ENCODE peak calls at places on chromosomes 3 and 15, in six cellular contexts. E is A549, S is endothelial cell of umbilical vein, B is HepG2, I is K562, W is GM12878. O is an unnamed sample.

GRCh38 chr3:127673191-127674098 is 693 bp downstream of the ABTB1 start:
- DNase-seq in E (peak), S (peak), B (no peak), I (peak), W (no peak), O (no peak)

GRCh38 chr15:33013827-33014445 is 180.6 kb downstream of the FMN1 start:
- DNase-seq in E (peak), S (peak), B (no peak), I (no peak), W (no peak), O (peak)

GRCh38 chr3:189557824-189558223 is 73.4 kb upstream of the TP63 start:
- DNase-seq in E (no peak), S (no peak), B (no peak), I (no peak), W (no peak), O (no peak)

GRCh38 chr15:60829416-60829815 is 350.5 kb upstream of the ICE2 start:
- DNase-seq in E (no peak), S (no peak), B (no peak), I (no peak), W (no peak), O (no peak)

GRCh38 chr15:68818671-68819450 is 1.8 kb downstream of the ANP32A start:
- DNase-seq in E (peak), S (peak), B (peak), I (peak), W (no peak), O (peak)

GRCh38 chr3:20041197-20041780 is 1.0 kb downstream of the KAT2B start:
- DNase-seq in E (peak), S (peak), B (peak), I (peak), W (no peak), O (peak)

GRCh38 chr3:126781889-126782491 is 78.0 kb downstream of the CHCHD6 start:
- DNase-seq in E (no peak), S (no peak), B (no peak), I (no peak), W (no peak), O (no peak)

GRCh38 chr15:68158046-68158628 is 47.0 kb downstream of the CALML4 start:
- DNase-seq in E (no peak), S (no peak), B (peak), I (no peak), W (no peak), O (no peak)

GRCh38 chr15:98785796-98786581 is 137.7 kb downstream of the IGF1R start:
- DNase-seq in E (peak), S (no peak), B (peak), I (no peak), W (peak), O (no peak)

GRCh38 chr3:115341208-115341607 is 194.1 kb upstream of the ZBTB20 start:
- DNase-seq in E (peak), S (peak), B (no peak), I (no peak), W (no peak), O (peak)

GRCh38 chr3:120558784-120559227 is 37.3 kb upstream of the NDUFB4 start:
- DNase-seq in E (peak), S (peak), B (peak), I (peak), W (peak), O (peak)
- TF ChIP-seq POLR2A in E (no peak), S (no peak), B (no peak), I (no peak), W (no peak), O (no peak)

GRCh38 chr15:29021901-29022300 is 136.1 kb downstream of the APBA2 start:
- DNase-seq in E (no peak), S (no peak), B (no peak), I (no peak), W (no peak), O (no peak)

GRCh38 chr15:29018983-29019875 is 133.5 kb downstream of the APBA2 start:
- DNase-seq in E (no peak), S (no peak), B (no peak), I (no peak), W (no peak), O (no peak)

GRCh38 chr15:29029651-29030195 is 143.9 kb downstream of the APBA2 start:
- DNase-seq in E (no peak), S (no peak), B (no peak), I (no peak), W (no peak), O (no peak)

DNA sequence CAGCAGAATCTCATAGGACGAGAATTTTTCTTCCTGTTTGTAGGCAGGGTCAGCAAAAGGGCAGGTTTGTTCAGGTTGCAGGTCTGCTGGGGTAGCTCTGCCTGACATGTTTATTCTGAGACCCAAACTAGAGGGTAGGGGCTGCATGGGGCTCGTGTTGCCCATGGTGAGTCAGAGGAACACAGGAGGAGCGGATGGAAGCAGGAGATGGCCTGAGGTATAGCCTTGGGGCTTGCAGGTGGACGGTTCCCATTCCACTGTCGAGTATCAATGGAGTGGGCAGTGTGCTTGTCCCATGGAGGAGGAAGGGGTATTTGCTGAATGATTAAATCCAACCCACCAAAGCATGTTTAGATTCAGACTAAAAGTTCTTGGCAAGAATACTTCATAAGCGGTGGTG is 138.9 kb downstream of the APBA2 start:
- DNase-seq in E (no peak), S (no peak), B (no peak), I (no peak), W (no peak), O (no peak)
- H3K4me3 ChIP-seq in E (no peak), S (no peak), B (no peak), I (no peak), W (no peak), O (no peak)

GRCh38 chr3:171026584-171027293 is at the start of gene SLC2A2:
- DNase-seq in E (no peak), S (no peak), B (peak), I (no peak), W (no peak), O (no peak)

GRCh38 chr3:171023566-171023965 is 3.0 kb downstream of the SLC2A2 start:
- DNase-seq in E (no peak), S (no peak), B (no peak), I (no peak), W (no peak), O (no peak)

GRCh38 chr3:171028779-171029232 is 2.3 kb upstream of the SLC2A2 start:
- DNase-seq in E (no peak), S (no peak), B (no peak), I (no peak), W (no peak), O (no peak)

DNA sequence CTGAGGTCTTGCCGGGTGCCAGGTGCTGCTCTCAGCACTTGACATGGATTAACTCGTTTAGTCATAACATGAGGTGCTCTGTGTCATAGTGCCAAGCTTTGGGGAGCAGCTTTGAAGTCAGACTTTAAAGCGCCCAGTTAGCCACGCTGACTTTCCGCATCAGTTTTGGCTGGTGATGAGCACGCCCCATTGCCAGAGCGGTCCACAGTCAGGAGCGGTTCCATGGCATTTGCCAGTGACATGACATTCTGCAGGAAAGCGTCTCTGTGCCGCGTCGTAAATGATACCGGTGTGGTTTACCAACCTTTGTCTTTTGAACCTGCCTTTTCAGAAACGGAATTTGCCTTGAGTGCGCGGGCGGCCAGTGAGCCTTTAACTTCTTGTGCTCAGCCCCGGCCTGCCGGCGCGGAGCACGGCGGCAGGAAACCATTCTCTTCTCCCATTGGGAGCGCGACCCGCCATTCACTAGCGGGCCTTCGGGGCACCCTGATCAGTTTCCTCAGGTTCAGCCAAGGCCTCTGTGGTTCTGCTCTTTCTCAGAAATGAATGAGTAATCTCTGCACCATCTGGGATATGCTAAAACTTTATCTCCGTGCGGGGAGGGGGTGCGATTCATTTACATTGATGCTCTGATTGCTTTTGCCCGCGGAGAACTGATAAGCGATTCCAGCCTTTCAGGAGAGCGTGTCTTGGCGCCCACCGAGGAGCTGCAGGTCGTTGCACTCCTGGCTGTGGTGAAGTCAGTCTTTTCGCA is 1.7 kb upstream of the SLC2A2 start:
- DNase-seq in E (no peak), S (peak), B (peak), I (peak), W (no peak), O (no peak)
- TF ChIP-seq MYC in E (no peak), S (no peak), B (peak), I (no peak), W (no peak), O (no peak)

DNA sequence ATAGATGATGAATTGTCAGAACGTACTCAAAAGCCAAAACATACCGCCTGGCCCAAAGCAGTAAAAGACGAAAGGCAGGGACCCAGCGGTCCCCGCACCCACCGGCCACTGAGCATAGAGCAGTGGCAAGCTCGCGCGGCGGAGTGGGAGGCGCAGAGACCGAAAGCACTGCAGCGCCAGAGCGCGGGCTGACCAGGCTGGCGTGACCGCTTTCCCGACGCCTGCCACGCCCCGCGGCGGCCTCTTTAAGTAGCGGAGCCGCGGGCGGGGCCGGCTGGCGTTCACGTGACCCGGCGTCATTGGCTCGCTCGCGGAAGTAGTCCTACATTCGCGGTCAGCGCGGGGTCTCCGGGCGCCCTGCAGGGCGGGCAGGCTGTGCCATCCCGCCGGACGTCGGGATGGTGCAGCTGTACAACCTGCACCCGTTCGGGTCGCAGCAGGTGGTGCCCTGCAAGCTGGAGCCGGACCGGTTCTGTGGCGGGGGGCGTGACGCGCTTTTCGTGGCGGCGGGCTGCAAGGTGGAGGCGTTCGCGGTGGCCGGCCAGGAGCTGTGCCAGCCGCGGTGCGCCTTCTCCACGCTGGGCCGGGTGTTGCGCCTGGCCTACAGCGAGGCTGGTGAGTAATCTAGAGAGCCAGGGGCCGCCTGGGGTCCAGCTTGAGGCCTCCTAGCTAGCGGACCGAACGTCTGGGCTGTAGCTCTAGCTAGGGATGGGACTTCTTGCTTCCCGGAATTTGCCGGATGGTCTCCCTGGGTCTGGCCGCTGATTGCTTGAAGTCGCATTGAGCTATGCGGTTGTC is at the start of gene HPS3:
- DNase-seq in E (peak), S (peak), B (peak), I (peak), W (peak), O (peak)
- TF ChIP-seq POLR2A in E (peak), S (peak), B (peak), I (peak), W (peak), O (peak)

DNA sequence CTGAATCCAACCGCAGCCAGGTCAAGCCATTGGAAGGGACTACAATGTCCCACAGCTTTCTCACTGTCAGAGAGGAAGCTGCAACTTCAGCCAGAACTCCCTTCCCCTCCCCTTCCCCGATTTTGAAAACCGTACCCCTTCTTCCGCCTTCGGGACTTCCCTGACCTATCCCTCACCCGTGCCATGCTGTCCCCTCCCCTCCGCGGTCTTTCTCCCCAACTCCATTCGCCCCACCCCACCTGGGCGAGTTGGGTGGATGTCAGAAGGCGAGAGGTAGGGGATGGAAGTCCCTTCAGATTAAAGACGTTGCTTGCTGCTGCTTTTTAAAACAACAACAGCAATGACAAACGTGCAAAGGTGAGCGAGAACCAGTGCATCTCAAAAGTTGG is 723 bp downstream of the CPNE4 start:
- DNase-seq in E (no peak), S (no peak), B (no peak), I (no peak), W (no peak), O (no peak)
- H3K4me3 ChIP-seq in E (peak), S (no peak), B (no peak), I (no peak), W (no peak), O (no peak)

GRCh38 chr3:106183762-106184391 is 315.1 kb upstream of the CBLB start:
- DNase-seq in E (peak), S (no peak), B (no peak), I (no peak), W (peak), O (no peak)
- TF ChIP-seq MYC in E (no peak), S (no peak), B (no peak), I (no peak), W (no peak), O (no peak)

DNA sequence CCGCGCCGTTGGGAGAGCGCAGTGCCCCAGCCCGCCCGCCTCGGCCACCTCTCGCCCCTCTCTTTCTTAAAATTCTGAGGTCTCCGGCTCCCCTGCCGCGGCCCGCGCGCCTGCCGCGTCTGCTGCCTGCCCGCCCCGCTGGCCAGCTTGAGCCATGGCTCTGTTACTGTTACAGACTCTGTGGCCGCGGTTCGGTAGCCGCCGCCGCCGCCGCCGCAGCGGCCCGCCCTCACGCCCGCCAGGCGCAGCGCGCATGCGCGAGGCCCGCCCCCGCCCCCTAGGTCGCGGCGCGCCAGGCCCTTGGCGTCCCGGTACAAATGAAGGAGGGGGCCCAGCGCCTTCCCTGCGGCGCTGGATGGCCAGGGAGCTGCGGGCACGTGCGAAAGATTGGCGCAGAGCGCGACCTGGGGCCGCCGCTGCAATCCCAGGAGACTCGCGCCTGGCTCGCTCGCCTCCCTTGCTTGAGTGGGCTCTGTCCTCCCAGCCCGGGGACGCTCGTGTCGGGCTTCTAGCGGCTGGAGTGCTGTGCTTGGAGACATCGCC is at the start of gene ONECUT1:
- DNase-seq in E (peak), S (peak), B (peak), I (peak), W (no peak), O (peak)
- TF ChIP-seq POLR2A in E (peak), S (no peak), B (no peak), I (no peak), W (no peak), O (no peak)

GRCh38 chr15:91521996-91522395 is 331.5 kb upstream of the SLCO3A1 start:
- DNase-seq in E (no peak), S (no peak), B (no peak), I (no peak), W (no peak), O (no peak)

GRCh38 chr15:91520848-91521247 is 332.7 kb upstream of the SLCO3A1 start:
- DNase-seq in E (no peak), S (no peak), B (no peak), I (no peak), W (no peak), O (no peak)

GRCh38 chr15:91515188-91515754 is 338.2 kb upstream of the SLCO3A1 start:
- DNase-seq in E (peak), S (peak), B (no peak), I (no peak), W (no peak), O (peak)

GRCh38 chr15:91517491-91518200 is 335.9 kb upstream of the SLCO3A1 start:
- DNase-seq in E (no peak), S (no peak), B (no peak), I (no peak), W (no peak), O (peak)

GRCh38 chr15:91516866-91517265 is 336.6 kb upstream of the SLCO3A1 start:
- DNase-seq in E (no peak), S (no peak), B (no peak), I (no peak), W (no peak), O (no peak)
- H3K4me3 ChIP-seq in E (no peak), S (no peak), B (no peak), I (no peak), W (no peak), O (no peak)

GRCh38 chr15:28112101-28112760 is 13.1 kb upstream of the OCA2 start:
- DNase-seq in E (no peak), S (no peak), B (no peak), I (no peak), W (no peak), O (no peak)

GRCh38 chr15:28114114-28114455 is 15.0 kb upstream of the OCA2 start:
- DNase-seq in E (no peak), S (no peak), B (no peak), I (no peak), W (no peak), O (no peak)

GRCh38 chr15:28111552-28111951 is 12.4 kb upstream of the OCA2 start:
- DNase-seq in E (no peak), S (no peak), B (no peak), I (no peak), W (no peak), O (no peak)

GRCh38 chr15:28113426-28114113 is 14.5 kb upstream of the OCA2 start:
- DNase-seq in E (no peak), S (no peak), B (no peak), I (no peak), W (no peak), O (no peak)

GRCh38 chr15:28112962-28113361 is 13.8 kb upstream of the OCA2 start:
- DNase-seq in E (no peak), S (no peak), B (no peak), I (no peak), W (no peak), O (no peak)
- TF ChIP-seq MYC in E (no peak), S (no peak), B (no peak), I (no peak), W (no peak), O (no peak)

GRCh38 chr3:31980530-31981205 is 394 bp downstream of the OSBPL10 start:
- DNase-seq in E (peak), S (peak), B (peak), I (no peak), W (no peak), O (peak)
- TF ChIP-seq POLR2A in E (no peak), S (peak), B (no peak), I (no peak), W (no peak), O (no peak)

O was measured in NB4.